ENCODE peak calls at places on chromosomes 6 and 20, in four cellular contexts. One of them, this sample, is unnamed.

GRCh38 chr6:43176423-43176786 is 5.3 kb downstream of the SRF start:
- DNase-seq in NCI-H1092 treated with DMSO at 0.1 percent for 48 hours: no peak
- DNase-seq in left ventricle myocardium inferior: no peak
- DNase-seq in astrocyte of the spinal cord: no peak
- DNase-seq in this sample: no peak

GRCh38 chr20:63290677-63291472 is 2.1 kb upstream of the COL20A1 start:
- DNase-seq in NCI-H1092 treated with DMSO at 0.1 percent for 48 hours: no peak
- DNase-seq in left ventricle myocardium inferior: no peak
- DNase-seq in astrocyte of the spinal cord: no peak
- DNase-seq in this sample: no peak

GRCh38 chr20:24289737-24290481 is 179.5 kb upstream of the SYNDIG1 start:
- DNase-seq in astrocyte of the spinal cord: no peak
- DNase-seq in left ventricle myocardium inferior: no peak
- DNase-seq in NCI-H1092 treated with DMSO at 0.1 percent for 48 hours: no peak
- DNase-seq in this sample: no peak

GRCh38 chr6:31058128-31058894 is 48.0 kb downstream of the MUC22 start:
- DNase-seq in left ventricle myocardium inferior: no peak
- DNase-seq in NCI-H1092 treated with DMSO at 0.1 percent for 48 hours: peak; percentile 2
- DNase-seq in astrocyte of the spinal cord: peak; percentile 93
- DNase-seq in this sample: no peak

GRCh38 chr6:41524634-41525011 is 21.6 kb upstream of the FOXP4 start:
- DNase-seq in NCI-H1092 treated with DMSO at 0.1 percent for 48 hours: no peak
- DNase-seq in left ventricle myocardium inferior: no peak
- DNase-seq in astrocyte of the spinal cord: no peak
- DNase-seq in this sample: no peak

GRCh38 chr20:46801003-46801702 is 91.7 kb downstream of the SLC2A10 start:
- DNase-seq in left ventricle myocardium inferior: no peak
- DNase-seq in astrocyte of the spinal cord: no peak
- DNase-seq in NCI-H1092 treated with DMSO at 0.1 percent for 48 hours: no peak
- DNase-seq in this sample: no peak

GRCh38 chr6:74519172-74519571 is 686.7 kb downstream of the COL12A1 start:
- DNase-seq in NCI-H1092 treated with DMSO at 0.1 percent for 48 hours: no peak
- DNase-seq in left ventricle myocardium inferior: no peak
- DNase-seq in astrocyte of the spinal cord: peak; percentile 70
- DNase-seq in this sample: no peak

GRCh38 chr20:62765432-62766070 is 30.7 kb upstream of the MRGBP start:
- DNase-seq in astrocyte of the spinal cord: no peak
- DNase-seq in left ventricle myocardium inferior: no peak
- DNase-seq in NCI-H1092 treated with DMSO at 0.1 percent for 48 hours: no peak
- DNase-seq in this sample: no peak

GRCh38 chr20:48760403-48760889 is 67.4 kb downstream of the PREX1 start:
- DNase-seq in NCI-H1092 treated with DMSO at 0.1 percent for 48 hours: no peak
- DNase-seq in left ventricle myocardium inferior: no peak
- DNase-seq in astrocyte of the spinal cord: peak; percentile 58
- DNase-seq in this sample: no peak